ENCODE peak calls at places on chromosomes 4 and X, in eight cellular contexts. One of them, this sample, is unnamed.

GRCh38 chr4:55547461-55547770 is 707 bp upstream of the CLOCK start:
- DNase-seq in dorsolateral prefrontal cortex: peak; percentile 47
- DNase-seq in endodermal cell: no peak
- DNase-seq in CD4-positive, alpha-beta T cell: no peak
- DNase-seq in sigmoid colon: peak; percentile 76
- DNase-seq in right cardiac atrium: no peak
- DNase-seq in ascending aorta: no peak
- DNase-seq in SK-N-MC: no peak
- DNase-seq in this sample: peak; percentile 26

GRCh38 chr4:156598138-156598681 is 373.4 kb downstream of the PDGFC start:
- DNase-seq in SK-N-MC: no peak
- DNase-seq in dorsolateral prefrontal cortex: no peak
- DNase-seq in endodermal cell: no peak
- DNase-seq in right cardiac atrium: peak; percentile 41
- DNase-seq in sigmoid colon: no peak
- DNase-seq in CD4-positive, alpha-beta T cell: no peak
- DNase-seq in ascending aorta: peak; percentile 58
- DNase-seq in this sample: no peak

GRCh38 chr4:127698789-127699200 is 31.4 kb upstream of the SLC25A31 start:
- DNase-seq in SK-N-MC: no peak
- DNase-seq in sigmoid colon: no peak
- DNase-seq in dorsolateral prefrontal cortex: no peak
- DNase-seq in CD4-positive, alpha-beta T cell: no peak
- DNase-seq in endodermal cell: no peak
- DNase-seq in ascending aorta: no peak
- DNase-seq in right cardiac atrium: no peak
- DNase-seq in this sample: no peak

GRCh38 chrX:68599256-68600152 is 48.0 kb upstream of the STARD8 start:
- DNase-seq in CD4-positive, alpha-beta T cell: no peak
- DNase-seq in right cardiac atrium: no peak
- DNase-seq in ascending aorta: no peak
- DNase-seq in SK-N-MC: no peak
- DNase-seq in endodermal cell: peak; percentile 49
- DNase-seq in sigmoid colon: no peak
- DNase-seq in dorsolateral prefrontal cortex: no peak
- DNase-seq in this sample: no peak

GRCh38 chr4:6957994-6958393 is 48.4 kb downstream of the TBC1D14 start:
- DNase-seq in right cardiac atrium: no peak
- DNase-seq in endodermal cell: no peak
- DNase-seq in CD4-positive, alpha-beta T cell: no peak
- DNase-seq in SK-N-MC: no peak
- DNase-seq in ascending aorta: peak; percentile 28
- DNase-seq in sigmoid colon: no peak
- DNase-seq in dorsolateral prefrontal cortex: no peak
- DNase-seq in this sample: no peak

GRCh38 chr4:7120341-7120740 is 52.5 kb upstream of the GRPEL1 start:
- DNase-seq in sigmoid colon: no peak
- DNase-seq in CD4-positive, alpha-beta T cell: no peak
- DNase-seq in SK-N-MC: no peak
- DNase-seq in ascending aorta: no peak
- DNase-seq in endodermal cell: no peak
- DNase-seq in right cardiac atrium: no peak
- DNase-seq in dorsolateral prefrontal cortex: no peak
- DNase-seq in this sample: no peak

GRCh38 chr4:54882616-54883015 is 224.9 kb downstream of the KIT start:
- DNase-seq in right cardiac atrium: no peak
- DNase-seq in dorsolateral prefrontal cortex: no peak
- DNase-seq in ascending aorta: no peak
- DNase-seq in endodermal cell: no peak
- DNase-seq in CD4-positive, alpha-beta T cell: no peak
- DNase-seq in sigmoid colon: no peak
- DNase-seq in SK-N-MC: no peak
- DNase-seq in this sample: no peak

GRCh38 chr4:176193898-176194297 is 1.5 kb downstream of the SPATA4 start:
- DNase-seq in ascending aorta: no peak
- DNase-seq in CD4-positive, alpha-beta T cell: no peak
- DNase-seq in right cardiac atrium: no peak
- DNase-seq in sigmoid colon: no peak
- DNase-seq in dorsolateral prefrontal cortex: no peak
- DNase-seq in SK-N-MC: no peak
- DNase-seq in endodermal cell: no peak
- DNase-seq in this sample: no peak

GRCh38 chrX:133921764-133922389 is 63.5 kb downstream of the GPC3 start:
- DNase-seq in right cardiac atrium: peak; percentile 38
- DNase-seq in ascending aorta: no peak
- DNase-seq in endodermal cell: peak; percentile 90
- DNase-seq in CD4-positive, alpha-beta T cell: peak; percentile 3
- DNase-seq in sigmoid colon: no peak
- DNase-seq in dorsolateral prefrontal cortex: no peak
- DNase-seq in SK-N-MC: no peak
- DNase-seq in this sample: no peak

GRCh38 chr4:107989162-107989536 is 540 bp upstream of the HADH start:
- DNase-seq in ascending aorta: no peak
- DNase-seq in sigmoid colon: no peak
- DNase-seq in dorsolateral prefrontal cortex: no peak
- DNase-seq in SK-N-MC: no peak
- DNase-seq in CD4-positive, alpha-beta T cell: no peak
- DNase-seq in endodermal cell: no peak
- DNase-seq in right cardiac atrium: no peak
- DNase-seq in this sample: no peak

GRCh38 chrX:13485167-13485566 is 84.2 kb upstream of the EGFL6 start:
- DNase-seq in ascending aorta: no peak
- DNase-seq in endodermal cell: no peak
- DNase-seq in CD4-positive, alpha-beta T cell: no peak
- DNase-seq in dorsolateral prefrontal cortex: no peak
- DNase-seq in sigmoid colon: no peak
- DNase-seq in SK-N-MC: no peak
- DNase-seq in right cardiac atrium: no peak
- DNase-seq in this sample: no peak

GRCh38 chr4:138158746-138159297 is 83.3 kb downstream of the SLC7A11 start:
- DNase-seq in endodermal cell: no peak
- DNase-seq in SK-N-MC: no peak
- DNase-seq in CD4-positive, alpha-beta T cell: no peak
- DNase-seq in right cardiac atrium: no peak
- DNase-seq in dorsolateral prefrontal cortex: no peak
- DNase-seq in sigmoid colon: no peak
- DNase-seq in ascending aorta: no peak
- DNase-seq in this sample: no peak

GRCh38 chr4:89305028-89305427 is 2.6 kb downstream of the GPRIN3 start:
- DNase-seq in endodermal cell: no peak
- DNase-seq in right cardiac atrium: no peak
- DNase-seq in ascending aorta: no peak
- DNase-seq in sigmoid colon: no peak
- DNase-seq in dorsolateral prefrontal cortex: no peak
- DNase-seq in SK-N-MC: no peak
- DNase-seq in CD4-positive, alpha-beta T cell: no peak
- DNase-seq in this sample: no peak

GRCh38 chr4:81454498-81454897 is 17.2 kb downstream of the RASGEF1B start:
- DNase-seq in CD4-positive, alpha-beta T cell: no peak
- DNase-seq in SK-N-MC: no peak
- DNase-seq in ascending aorta: no peak
- DNase-seq in dorsolateral prefrontal cortex: no peak
- DNase-seq in endodermal cell: no peak
- DNase-seq in sigmoid colon: no peak
- DNase-seq in right cardiac atrium: no peak
- DNase-seq in this sample: no peak

DNA sequence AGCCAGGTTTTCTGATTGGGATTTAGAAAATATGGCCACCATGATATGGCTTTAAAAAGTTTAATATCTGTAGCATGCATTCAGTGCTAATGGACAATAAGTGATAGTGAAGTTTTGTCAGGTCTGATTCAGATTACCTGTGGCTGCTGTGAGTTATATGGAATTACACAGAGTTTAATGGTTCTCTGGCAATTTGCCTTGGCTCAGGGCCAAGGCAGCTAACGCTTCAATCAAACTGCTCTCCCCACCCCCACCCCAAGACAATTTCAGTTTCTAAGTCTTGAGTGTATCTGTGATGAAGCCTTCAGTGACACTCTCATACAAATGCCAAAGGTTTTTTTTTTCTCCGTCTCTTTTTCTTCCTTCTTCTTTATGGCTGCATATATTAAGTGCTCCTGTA is 106.6 kb downstream of the SHROOM4 start:
- DNase-seq in sigmoid colon: no peak
- DNase-seq in right cardiac atrium: no peak
- DNase-seq in CD4-positive, alpha-beta T cell: no peak
- DNase-seq in endodermal cell: no peak
- DNase-seq in dorsolateral prefrontal cortex: no peak
- DNase-seq in SK-N-MC: no peak
- DNase-seq in ascending aorta: no peak
- DNase-seq in this sample: no peak
- H3K27ac ChIP-seq in sigmoid colon: no peak overlapping the region
- H3K27ac ChIP-seq in right cardiac atrium: no peak overlapping the region
- H3K27ac ChIP-seq in CD4-positive, alpha-beta T cell: no peak overlapping the region
- H3K27ac ChIP-seq in endodermal cell: no peak overlapping the region
- H3K27ac ChIP-seq in dorsolateral prefrontal cortex: no peak overlapping the region
- H3K27ac ChIP-seq in SK-N-MC: peak overlapping the region; percentile 52
- H3K27ac ChIP-seq in ascending aorta: peak overlapping the region; percentile 20
- H3K27ac ChIP-seq in this sample: no peak overlapping the region

GRCh38 chrX:38616904-38617303 is 55.6 kb downstream of the TSPAN7 start:
- DNase-seq in SK-N-MC: no peak
- DNase-seq in dorsolateral prefrontal cortex: no peak
- DNase-seq in right cardiac atrium: no peak
- DNase-seq in ascending aorta: no peak
- DNase-seq in endodermal cell: no peak
- DNase-seq in sigmoid colon: no peak
- DNase-seq in CD4-positive, alpha-beta T cell: no peak
- DNase-seq in this sample: no peak

GRCh38 chrX:38620623-38621022 is 59.3 kb downstream of the TSPAN7 start:
- DNase-seq in SK-N-MC: no peak
- DNase-seq in sigmoid colon: no peak
- DNase-seq in dorsolateral prefrontal cortex: no peak
- DNase-seq in endodermal cell: no peak
- DNase-seq in ascending aorta: no peak
- DNase-seq in right cardiac atrium: no peak
- DNase-seq in CD4-positive, alpha-beta T cell: no peak
- DNase-seq in this sample: no peak

GRCh38 chrX:38612281-38612680 is 50.9 kb downstream of the TSPAN7 start:
- DNase-seq in endodermal cell: no peak
- DNase-seq in sigmoid colon: no peak
- DNase-seq in CD4-positive, alpha-beta T cell: no peak
- DNase-seq in right cardiac atrium: no peak
- DNase-seq in dorsolateral prefrontal cortex: no peak
- DNase-seq in ascending aorta: no peak
- DNase-seq in SK-N-MC: no peak
- DNase-seq in this sample: no peak

GRCh38 chrX:38614485-38614884 is 53.1 kb downstream of the TSPAN7 start:
- DNase-seq in right cardiac atrium: no peak
- DNase-seq in ascending aorta: no peak
- DNase-seq in endodermal cell: no peak
- DNase-seq in dorsolateral prefrontal cortex: no peak
- DNase-seq in SK-N-MC: no peak
- DNase-seq in CD4-positive, alpha-beta T cell: no peak
- DNase-seq in sigmoid colon: no peak
- DNase-seq in this sample: no peak

GRCh38 chrX:38618152-38618551 is 56.8 kb downstream of the TSPAN7 start:
- DNase-seq in dorsolateral prefrontal cortex: no peak
- DNase-seq in sigmoid colon: no peak
- DNase-seq in endodermal cell: no peak
- DNase-seq in CD4-positive, alpha-beta T cell: no peak
- DNase-seq in ascending aorta: no peak
- DNase-seq in right cardiac atrium: no peak
- DNase-seq in SK-N-MC: no peak
- DNase-seq in this sample: no peak
- H3K27ac ChIP-seq in dorsolateral prefrontal cortex: no peak overlapping the region
- H3K27ac ChIP-seq in sigmoid colon: no peak overlapping the region
- H3K27ac ChIP-seq in endodermal cell: no peak overlapping the region
- H3K27ac ChIP-seq in CD4-positive, alpha-beta T cell: no peak overlapping the region
- H3K27ac ChIP-seq in ascending aorta: no peak overlapping the region
- H3K27ac ChIP-seq in right cardiac atrium: no peak overlapping the region
- H3K27ac ChIP-seq in SK-N-MC: no peak overlapping the region
- H3K27ac ChIP-seq in this sample: no peak overlapping the region

GRCh38 chrX:111200327-111200726 is 70.0 kb downstream of the CAPN6 start:
- DNase-seq in ascending aorta: no peak
- DNase-seq in SK-N-MC: no peak
- DNase-seq in right cardiac atrium: no peak
- DNase-seq in dorsolateral prefrontal cortex: no peak
- DNase-seq in endodermal cell: no peak
- DNase-seq in CD4-positive, alpha-beta T cell: no peak
- DNase-seq in sigmoid colon: no peak
- DNase-seq in this sample: no peak

GRCh38 chrX:111199505-111199904 is 70.8 kb downstream of the CAPN6 start:
- DNase-seq in endodermal cell: no peak
- DNase-seq in sigmoid colon: no peak
- DNase-seq in CD4-positive, alpha-beta T cell: no peak
- DNase-seq in SK-N-MC: no peak
- DNase-seq in ascending aorta: no peak
- DNase-seq in dorsolateral prefrontal cortex: no peak
- DNase-seq in right cardiac atrium: no peak
- DNase-seq in this sample: no peak
- H3K27ac ChIP-seq in endodermal cell: no peak overlapping the region
- H3K27ac ChIP-seq in sigmoid colon: no peak overlapping the region
- H3K27ac ChIP-seq in CD4-positive, alpha-beta T cell: no peak overlapping the region
- H3K27ac ChIP-seq in SK-N-MC: no peak overlapping the region
- H3K27ac ChIP-seq in ascending aorta: no peak overlapping the region
- H3K27ac ChIP-seq in dorsolateral prefrontal cortex: no peak overlapping the region
- H3K27ac ChIP-seq in right cardiac atrium: no peak overlapping the region
- H3K27ac ChIP-seq in this sample: no peak overlapping the region

GRCh38 chrX:38318196-38318595 is 9.1 kb downstream of the RPGR start:
- DNase-seq in CD4-positive, alpha-beta T cell: no peak
- DNase-seq in sigmoid colon: no peak
- DNase-seq in SK-N-MC: no peak
- DNase-seq in dorsolateral prefrontal cortex: no peak
- DNase-seq in endodermal cell: no peak
- DNase-seq in right cardiac atrium: no peak
- DNase-seq in ascending aorta: no peak
- DNase-seq in this sample: no peak

GRCh38 chrX:38315186-38315585 is 12.1 kb downstream of the RPGR start:
- DNase-seq in right cardiac atrium: no peak
- DNase-seq in endodermal cell: no peak
- DNase-seq in ascending aorta: no peak
- DNase-seq in SK-N-MC: no peak
- DNase-seq in dorsolateral prefrontal cortex: no peak
- DNase-seq in CD4-positive, alpha-beta T cell: no peak
- DNase-seq in sigmoid colon: no peak
- DNase-seq in this sample: no peak

GRCh38 chrX:38318606-38319005 is 8.7 kb downstream of the RPGR start:
- DNase-seq in sigmoid colon: no peak
- DNase-seq in dorsolateral prefrontal cortex: no peak
- DNase-seq in CD4-positive, alpha-beta T cell: no peak
- DNase-seq in endodermal cell: no peak
- DNase-seq in SK-N-MC: no peak
- DNase-seq in right cardiac atrium: no peak
- DNase-seq in ascending aorta: no peak
- DNase-seq in this sample: no peak

GRCh38 chrX:38326086-38326485 is 1.2 kb downstream of the RPGR start:
- DNase-seq in CD4-positive, alpha-beta T cell: no peak
- DNase-seq in SK-N-MC: no peak
- DNase-seq in right cardiac atrium: no peak
- DNase-seq in dorsolateral prefrontal cortex: no peak
- DNase-seq in endodermal cell: no peak
- DNase-seq in ascending aorta: no peak
- DNase-seq in sigmoid colon: no peak
- DNase-seq in this sample: no peak

DNA sequence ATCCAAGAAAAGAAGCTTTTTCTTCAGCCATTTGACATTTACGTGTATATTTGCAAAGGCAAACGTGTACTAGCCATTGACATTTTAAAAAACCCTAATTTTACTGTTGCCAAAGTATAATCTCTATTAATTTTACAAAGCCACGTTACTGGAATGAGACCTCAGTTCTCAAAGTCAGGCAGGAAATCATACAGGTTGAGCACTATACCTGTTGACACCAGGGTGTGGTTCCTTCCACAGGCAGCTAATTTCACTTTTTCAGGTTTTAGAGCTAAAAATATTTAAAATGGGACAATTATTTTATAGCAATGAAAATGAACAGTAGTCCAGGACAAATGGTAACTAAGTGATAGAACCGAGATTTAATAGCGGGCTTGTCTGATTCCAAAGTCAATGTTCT is 6.5 kb downstream of the RPGR start:
- DNase-seq in SK-N-MC: no peak
- DNase-seq in right cardiac atrium: no peak
- DNase-seq in sigmoid colon: no peak
- DNase-seq in endodermal cell: no peak
- DNase-seq in ascending aorta: no peak
- DNase-seq in CD4-positive, alpha-beta T cell: no peak
- DNase-seq in dorsolateral prefrontal cortex: no peak
- DNase-seq in this sample: no peak
- H3K27ac ChIP-seq in SK-N-MC: no peak overlapping the region
- H3K27ac ChIP-seq in right cardiac atrium: no peak overlapping the region
- H3K27ac ChIP-seq in sigmoid colon: no peak overlapping the region
- H3K27ac ChIP-seq in endodermal cell: no peak overlapping the region
- H3K27ac ChIP-seq in ascending aorta: no peak overlapping the region
- H3K27ac ChIP-seq in CD4-positive, alpha-beta T cell: no peak overlapping the region
- H3K27ac ChIP-seq in dorsolateral prefrontal cortex: no peak overlapping the region
- H3K27ac ChIP-seq in this sample: no peak overlapping the region

This sample was measured in substantia nigra.